ENCODE peak calls at places on chromosome 1, in eight cellular contexts. L is ovary, K is neural progenitor cell, C is mucosa of descending colon, R is Calu3, S is AG04450, H is right lobe of liver, A is pancreas. N is an unnamed sample.

GRCh38 chr1:17719874-17720273 is 35.3 kb upstream of the ACTL8 start:
- DNase-seq in L (no peak), S (no peak), H (no peak), R (no peak), C (no peak), K (no peak), A (no peak), N (no peak)

GRCh38 chr1:212531796-212532195 is 76.8 kb upstream of the ATF3 start:
- DNase-seq in S (no peak), A (no peak), K (no peak), R (no peak), C (no peak), H (no peak), L (no peak), N (no peak)

GRCh38 chr1:168980180-168980579 is 126.3 kb upstream of the ATP1B1 start:
- DNase-seq in A (no peak), H (no peak), C (no peak), R (no peak), S (no peak), K (no peak), L (no peak), N (no peak)

GRCh38 chr1:30473920-30474817 is 249.2 kb downstream of the MATN1 start:
- DNase-seq in S (no peak), L (no peak), H (peak), A (no peak), K (no peak), R (no peak), C (no peak), N (no peak)

GRCh38 chr1:55887103-55887712 is 672.0 kb upstream of the USP24 start:
- DNase-seq in K (no peak), R (no peak), C (no peak), L (no peak), H (no peak), A (no peak), S (no peak), N (no peak)

GRCh38 chr1:201696217-201696761 is 132.7 kb upstream of the IPO9 start:
- DNase-seq in K (no peak), R (no peak), C (no peak), S (peak), A (no peak), L (peak), H (no peak), N (peak)

GRCh38 chr1:221801773-221802516 is 60.1 kb upstream of the DUSP10 start:
- DNase-seq in R (no peak), L (no peak), C (no peak), S (peak), A (no peak), H (no peak), K (peak), N (no peak)

GRCh38 chr1:7770620-7770938 is 517 bp upstream of the VAMP3 start:
- DNase-seq in C (no peak), L (no peak), K (no peak), R (no peak), A (no peak), H (no peak), S (no peak), N (no peak)

GRCh38 chr1:25148673-25149300 is 83.5 kb downstream of the SYF2 start:
- DNase-seq in A (no peak), C (peak), S (no peak), L (no peak), H (no peak), R (no peak), K (peak), N (no peak)
- TF ChIP-seq CTCF in A (no peak), C (peak), S (no peak), L (no peak), H (peak), R (peak), K (peak), N (peak)

GRCh38 chr1:91018006-91018405 is 3.8 kb downstream of the ZNF644 start:
- DNase-seq in H (no peak), S (no peak), A (no peak), L (no peak), C (no peak), K (no peak), R (no peak), N (no peak)
- TF ChIP-seq CTCF in H (peak), S (peak), A (no peak), L (no peak), C (peak), K (peak), R (no peak), N (peak)

DNA sequence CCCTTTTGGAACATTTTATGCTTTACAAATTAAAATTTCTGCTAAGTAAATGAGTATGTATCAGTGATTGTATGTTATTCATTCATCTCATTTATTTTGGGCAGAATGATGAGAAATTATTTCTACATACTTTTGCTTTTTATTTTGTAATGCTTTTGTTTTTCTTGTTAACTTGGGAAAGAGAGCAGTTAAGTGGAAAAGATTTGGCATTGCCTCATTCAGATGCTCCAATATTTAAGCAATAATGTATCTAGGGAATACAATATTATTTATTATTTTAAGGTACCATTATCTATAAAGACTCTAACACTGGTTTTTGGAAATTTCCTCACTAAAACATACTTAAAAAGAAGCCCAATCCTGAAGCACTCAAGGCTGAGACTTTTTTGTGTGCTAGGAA is 431.8 kb downstream of the NEGR1 start:
- DNase-seq in L (no peak), H (no peak), R (no peak), S (no peak), A (no peak), K (no peak), C (no peak), N (no peak)
- TF ChIP-seq CTCF in L (no peak), H (no peak), R (no peak), S (no peak), A (no peak), K (no peak), C (no peak), N (no peak)

DNA sequence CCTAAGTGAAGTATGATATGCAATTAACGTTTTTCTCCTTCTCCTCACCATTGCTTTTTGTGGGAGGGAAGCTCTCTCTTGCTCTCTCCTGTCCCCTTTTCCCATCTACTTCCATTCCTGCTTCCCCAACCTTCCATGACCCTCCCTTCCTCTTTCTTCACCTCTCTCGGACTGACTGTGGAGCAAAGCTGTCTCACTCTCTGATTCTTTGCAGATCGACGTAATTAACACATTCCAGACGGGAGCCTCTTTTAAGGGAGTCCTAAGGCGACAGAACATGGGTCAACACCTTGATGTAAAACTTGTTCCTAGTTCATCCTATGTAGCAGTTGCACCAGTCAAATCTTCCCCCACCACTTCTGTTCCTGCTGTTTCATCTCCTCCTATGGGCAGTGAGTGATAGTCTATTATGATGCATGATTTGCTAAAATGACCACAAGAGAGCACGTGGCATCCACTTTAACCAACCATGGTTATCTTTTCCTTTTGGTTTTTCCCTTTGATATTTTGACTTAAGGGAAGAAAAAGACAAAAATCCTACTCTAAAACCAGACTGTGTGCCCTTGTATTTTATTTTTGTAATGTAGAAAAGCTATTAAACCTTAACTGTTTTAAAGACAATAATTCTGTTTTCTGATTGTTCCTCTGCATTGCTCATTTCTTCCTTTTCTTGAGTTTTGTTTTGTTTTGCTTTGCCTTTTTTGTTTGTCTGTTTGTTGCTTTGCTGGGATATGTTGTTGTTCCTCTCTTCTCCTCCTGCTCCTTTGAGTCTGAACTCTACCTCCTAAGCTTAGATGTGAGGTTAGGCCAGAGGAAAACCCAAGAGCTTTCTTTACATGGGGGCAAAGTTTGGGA is 31.7 kb upstream of the LAX1 start:
- DNase-seq in L (no peak), R (no peak), C (no peak), K (no peak), S (no peak), H (no peak), A (no peak), N (no peak)
- TF ChIP-seq CTCF in L (no peak), R (no peak), C (no peak), K (no peak), S (no peak), H (no peak), A (no peak), N (no peak)